ENCODE peak calls at places on chromosomes 6 and 20, in nine cellular contexts. B is sciatic nerve; C is endothelial cell; G is nephron progenitor cell; A is HFF-Myc; U is HEK293T; X is activated effector memory CD4-positive, alpha-beta T cell treated with Interleukin-2 at 50 U/mL for 16 hours; H is CD8-positive, alpha-beta T cell; L is activated T-helper 1 cell treated with anti-CD3 and anti-CD28 coated beads, Interleukin-2, amount 50 U/mL, for 16 hours. K is an unnamed sample.

GRCh38 chr6:110338820-110339470 is 19.2 kb downstream of the METTL24 start:
- DNase-seq in B (no peak), C (no peak), G (no peak), A (no peak), U (no peak), X (no peak), H (no peak), L (no peak), K (no peak)

GRCh38 chr20:45419188-45420091 is 3.5 kb downstream of the PIGT start:
- DNase-seq in B (no peak), C (no peak), G (no peak), A (peak), U (no peak), X (no peak), H (no peak), L (no peak), K (peak)

GRCh38 chr6:41271901-41272395 is 14.5 kb downstream of the TREM1 start:
- DNase-seq in B (no peak), C (no peak), G (no peak), A (no peak), U (no peak), X (no peak), H (peak), L (no peak), K (no peak)

GRCh38 chr20:20594171-20594530 is 118.3 kb downstream of the RALGAPA2 start:
- DNase-seq in B (no peak), C (no peak), G (no peak), A (no peak), U (no peak), X (no peak), H (no peak), L (no peak), K (no peak)

GRCh38 chr20:57435498-57436222 is 44.5 kb downstream of the RBM38 start:
- DNase-seq in B (peak), C (no peak), G (no peak), A (no peak), U (no peak), X (no peak), H (peak), L (no peak), K (no peak)

GRCh38 chr6:130962951-130963350 is 100.1 kb downstream of the EPB41L2 start:
- DNase-seq in B (no peak), C (no peak), G (no peak), A (no peak), U (no peak), X (no peak), H (no peak), L (no peak), K (no peak)

GRCh38 chr20:31835977-31836852 is 9.2 kb downstream of the FOXS1 start:
- DNase-seq in B (peak), C (no peak), G (no peak), A (peak), U (peak), X (no peak), H (no peak), L (no peak), K (peak)

GRCh38 chr20:36162272-36162966 is 7.9 kb downstream of the EPB41L1 start:
- DNase-seq in B (no peak), C (no peak), G (no peak), A (no peak), U (peak), X (no peak), H (no peak), L (no peak), K (no peak)

GRCh38 chr6:169407338-169407737 is 153.7 kb upstream of the THBS2 start:
- DNase-seq in B (no peak), C (no peak), G (no peak), A (no peak), U (no peak), X (no peak), H (no peak), L (no peak), K (no peak)

GRCh38 chr6:149028767-149029405 is 282.1 kb downstream of the UST start:
- DNase-seq in B (peak), C (peak), G (peak), A (peak), U (peak), X (peak), H (peak), L (no peak), K (no peak)

GRCh38 chr6:164039954-164040375 is 625.4 kb downstream of the QKI start:
- DNase-seq in B (peak), C (no peak), G (no peak), A (no peak), U (no peak), X (no peak), H (peak), L (no peak), K (no peak)